ENCODE peak calls at places on chromosomes 6 and 20, in four cellular contexts. J is adrenal gland, T is lower leg skin, N is H1. Q is an unnamed sample.

GRCh38 chr6:73579389-73579788 is 58.6 kb upstream of the EEF1A1 start:
- DNase-seq in J (peak), T (no peak), N (peak), Q (peak)

GRCh38 chr6:7646394-7646793 is 56.4 kb downstream of the SNRNP48 start:
- DNase-seq in J (no peak), T (no peak), N (no peak), Q (no peak)

GRCh38 chr6:139857143-139857542 is 482.7 kb upstream of the CITED2 start:
- DNase-seq in J (no peak), T (no peak), N (no peak), Q (no peak)

GRCh38 chr6:159307246-159307790 is 138.1 kb downstream of the FNDC1 start:
- DNase-seq in J (no peak), T (no peak), N (no peak), Q (no peak)

GRCh38 chr6:73728548-73729205 is 32.7 kb downstream of the CD109 start:
- DNase-seq in J (no peak), T (no peak), N (no peak), Q (no peak)

GRCh38 chr20:25309395-25310267 is 61.7 kb downstream of the PYGB start:
- DNase-seq in J (peak), T (no peak), N (no peak), Q (peak)

GRCh38 chr6:54125493-54125892 is 14.2 kb downstream of the MLIP start:
- DNase-seq in J (no peak), T (no peak), N (no peak), Q (no peak)

GRCh38 chr20:57680131-57680716 is 29.6 kb downstream of the PMEPA1 start:
- DNase-seq in J (no peak), T (no peak), N (no peak), Q (no peak)

GRCh38 chr20:53652090-53652858 is 58.6 kb upstream of the ZNF217 start:
- DNase-seq in J (no peak), T (no peak), N (no peak), Q (no peak)

GRCh38 chr6:14635195-14635594 is 517.6 kb downstream of the CD83 start:
- DNase-seq in J (no peak), T (no peak), N (no peak), Q (no peak)

GRCh38 chr20:49768204-49769124 is 44.2 kb upstream of the SLC9A8 start:
- DNase-seq in J (peak), T (peak), N (peak), Q (peak)

GRCh38 chr6:97978855-97979271 is 695.8 kb upstream of the MMS22L start:
- DNase-seq in J (peak), T (no peak), N (peak), Q (no peak)

GRCh38 chr6:143673638-143674037 is 4.1 kb upstream of the PHACTR2 start:
- DNase-seq in J (no peak), T (no peak), N (no peak), Q (peak)

GRCh38 chr6:111096246-111096645 is 8.9 kb downstream of the SLC16A10 start:
- DNase-seq in J (no peak), T (no peak), N (no peak), Q (no peak)

GRCh38 chr20:47273591-47274235 is 82.8 kb downstream of the ZMYND8 start:
- DNase-seq in J (no peak), T (no peak), N (no peak), Q (no peak)

GRCh38 chr6:160132776-160133338 is 11.2 kb downstream of the SLC22A1 start:
- DNase-seq in J (no peak), T (no peak), N (no peak), Q (no peak)

GRCh38 chr6:111358454-111358853 is 124.6 kb downstream of the REV3L start:
- DNase-seq in J (no peak), T (no peak), N (no peak), Q (no peak)

DNA sequence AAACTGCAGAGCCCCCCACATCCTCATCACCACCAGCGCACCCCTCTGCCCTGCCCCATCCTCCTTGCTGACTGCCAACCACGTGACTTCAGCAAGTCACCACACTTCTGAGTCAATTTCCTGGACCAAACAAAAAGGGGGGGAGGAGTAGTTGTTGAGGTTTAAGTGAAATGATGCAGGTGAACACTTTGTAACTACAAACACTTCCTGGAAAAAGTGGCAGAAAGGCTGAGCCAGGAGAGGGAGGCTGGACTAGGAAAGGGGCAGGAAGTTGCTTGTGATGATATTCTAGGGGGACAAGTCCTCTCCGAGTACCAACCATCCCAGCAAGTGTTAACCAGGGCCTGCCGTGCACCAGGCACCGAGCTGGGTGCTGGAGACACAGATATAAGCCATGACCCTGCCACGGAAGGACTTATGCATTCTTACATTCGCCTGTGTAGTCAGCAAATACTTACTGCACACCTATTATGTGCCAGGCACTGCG is 67.4 kb downstream of the PREX1 start:
- DNase-seq in J (peak), T (no peak), N (no peak), Q (peak)
- TF ChIP-seq POLR2A in J (no peak), T (no peak), N (no peak), Q (no peak)

GRCh38 chr20:62238569-62239277 is 402 bp downstream of the OSBPL2 start:
- DNase-seq in J (no peak), T (no peak), N (no peak), Q (peak)
- TF ChIP-seq POLR2A in J (peak), T (no peak), N (no peak), Q (no peak)

DNA sequence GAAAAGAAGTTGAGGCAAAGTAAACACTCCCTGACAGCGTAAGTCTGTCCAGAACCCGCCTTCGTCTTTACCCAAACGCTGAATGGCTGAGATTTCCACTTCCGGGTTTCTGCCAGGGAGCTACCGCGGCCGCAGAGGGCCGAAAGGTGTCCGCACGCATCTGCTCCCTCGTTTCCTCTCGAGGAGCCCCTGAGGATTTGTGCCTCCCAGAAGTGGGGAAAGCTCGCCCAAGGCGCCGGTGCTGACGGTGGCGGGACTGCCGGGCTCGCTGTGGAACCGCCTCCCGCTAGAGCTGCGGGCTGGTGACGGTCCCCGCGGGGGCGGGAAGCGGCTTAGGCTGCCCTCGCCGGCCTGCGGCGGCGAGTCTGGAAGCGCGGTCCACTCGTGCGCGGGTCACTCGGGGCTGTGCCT is 1760.2 kb upstream of the DEFB115 start:
- DNase-seq in J (peak), T (peak), N (no peak), Q (no peak)
- TF ChIP-seq POLR2A in J (no peak), T (no peak), N (no peak), Q (no peak)

DNA sequence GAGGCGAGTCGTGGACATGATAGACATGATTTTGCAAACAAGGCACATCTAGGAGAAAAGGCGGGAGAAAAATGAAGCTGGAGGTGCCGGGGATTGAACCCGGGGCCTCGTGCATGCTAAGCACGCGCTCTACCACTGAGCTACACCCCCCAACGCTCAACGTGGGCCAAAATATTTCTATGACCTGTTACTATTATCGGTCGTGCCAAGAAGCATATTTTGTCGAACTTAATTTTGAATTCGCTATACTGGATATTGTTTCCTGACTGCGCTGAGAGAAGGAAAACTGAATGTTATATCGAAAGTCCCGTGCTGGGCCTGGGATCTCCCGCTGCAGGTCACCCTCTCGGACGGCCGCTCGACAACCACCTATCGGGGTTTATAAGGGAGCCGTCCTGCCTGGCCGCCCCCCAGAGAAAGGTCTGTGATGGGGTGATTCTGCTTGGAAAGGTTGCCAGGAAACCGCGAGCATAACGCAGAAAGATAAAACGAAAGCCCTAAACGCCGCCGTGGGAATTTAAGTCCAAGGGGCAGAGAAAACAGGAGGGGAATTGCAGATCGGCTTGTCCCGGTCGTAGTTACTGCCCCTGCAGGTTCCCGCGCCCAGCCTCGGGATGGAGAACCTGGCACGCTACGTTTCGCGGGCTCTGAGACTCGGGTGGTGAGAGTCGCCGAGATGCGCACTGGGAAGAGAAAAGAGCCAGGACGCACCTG is 60.0 kb downstream of the TRIM27 start:
- DNase-seq in J (peak), T (peak), N (peak), Q (no peak)
- TF ChIP-seq POLR2A in J (no peak), T (no peak), N (no peak), Q (no peak)

Q was measured in H54.